ENCODE peak calls at places on chromosomes 6 and 20, in six cellular contexts. X is hepatocyte, L is body of pancreas, R is amniotic stem cell, U is fibroblast of gingiva, B is AG09309. O is an unnamed sample.

GRCh38 chr6:144320746-144321145 is 35.6 kb downstream of the UTRN start:
- DNase-seq in B (no peak), L (no peak), R (no peak), U (no peak), X (no peak), O (no peak)

GRCh38 chr20:53657289-53657678 is 63.6 kb upstream of the ZNF217 start:
- DNase-seq in L (no peak), U (no peak), R (no peak), X (no peak), B (no peak), O (no peak)

GRCh38 chr20:51456511-51457280 is 85.8 kb downstream of the NFATC2 start:
- DNase-seq in U (peak; percentile 95), B (peak; percentile 83), R (peak; percentile 90), X (peak; percentile 93), L (peak; percentile 99), O (peak; percentile 94)

GRCh38 chr6:72553531-72554202 is 68.2 kb upstream of the KCNQ5 start:
- DNase-seq in R (peak; percentile 71), U (peak; percentile 80), X (no peak), L (no peak), B (peak; percentile 61), O (peak; percentile 89)

GRCh38 chr6:73200247-73200646 is 25.0 kb downstream of the KHDC1L start:
- DNase-seq in R (no peak), L (no peak), X (no peak), B (no peak), U (no peak), O (no peak)

GRCh38 chr6:46015119-46015968 is at the start of gene CLIC5:
- DNase-seq in R (no peak), L (peak; percentile 53), X (peak; percentile 57), B (no peak), U (no peak), O (no peak)

GRCh38 chr6:47721189-47721588 is 22.8 kb downstream of the ADGRF4 start:
- DNase-seq in U (no peak), L (no peak), X (no peak), R (no peak), B (no peak), O (no peak)

GRCh38 chr6:151089916-151090443 is 149.8 kb upstream of the AKAP12 start:
- DNase-seq in B (no peak), X (no peak), U (no peak), R (no peak), L (no peak), O (no peak)

GRCh38 chr6:163392533-163392932 is 22.0 kb upstream of the QKI start:
- DNase-seq in L (peak; percentile 81), U (no peak), R (no peak), X (peak; percentile 55), B (no peak), O (no peak)

GRCh38 chr6:167162591-167162990 is 4.8 kb upstream of the GPR31 start:
- DNase-seq in U (no peak), X (no peak), B (no peak), R (no peak), L (no peak), O (no peak)

GRCh38 chr6:4973972-4974885 is 29.6 kb downstream of the RPP40 start:
- DNase-seq in X (peak; percentile 30), R (peak; percentile 1), U (peak; percentile 73), L (peak; percentile 14), B (peak; percentile 20), O (peak; percentile 48)